ENCODE peak calls at places on chromosomes 16 and 17, in six cellular contexts. One of them, this sample, is unnamed.

GRCh38 chr16:79600636-79601091 is at the start of gene MAF:
- DNase-seq in mesenchymal stem cell: peak; percentile 97
- DNase-seq in H1: peak; percentile 54
- DNase-seq in H9: peak; percentile 82
- DNase-seq in mesendoderm: peak; percentile 86
- DNase-seq in neuronal stem cell: peak; percentile 87
- DNase-seq in this sample: peak; percentile 24

GRCh38 chr17:76075364-76076099 is 951 bp downstream of the GALR2 start:
- DNase-seq in mesendoderm: peak; percentile 57
- DNase-seq in neuronal stem cell: no peak
- DNase-seq in H1: no peak
- DNase-seq in H9: peak; percentile 79
- DNase-seq in mesenchymal stem cell: peak; percentile 30
- DNase-seq in this sample: no peak

GRCh38 chr17:18158022-18158600 is 25.5 kb upstream of the ALKBH5 start:
- DNase-seq in neuronal stem cell: peak; percentile 63
- DNase-seq in H1: peak; percentile 93
- DNase-seq in mesendoderm: peak; percentile 97
- DNase-seq in H9: peak; percentile 100
- DNase-seq in mesenchymal stem cell: peak; percentile 51
- DNase-seq in this sample: peak; percentile 85

GRCh38 chr16:84138824-84139627 is 6.0 kb downstream of the HSDL1 start:
- DNase-seq in mesendoderm: peak; percentile 72
- DNase-seq in neuronal stem cell: no peak
- DNase-seq in H1: no peak
- DNase-seq in mesenchymal stem cell: peak; percentile 66
- DNase-seq in H9: no peak
- DNase-seq in this sample: peak; percentile 52

GRCh38 chr17:76997981-76998531 is 129.9 kb downstream of the MGAT5B start:
- DNase-seq in H1: no peak
- DNase-seq in mesenchymal stem cell: no peak
- DNase-seq in H9: no peak
- DNase-seq in mesendoderm: no peak
- DNase-seq in neuronal stem cell: no peak
- DNase-seq in this sample: no peak

GRCh38 chr16:13316008-13316407 is 414.6 kb downstream of the SHISA9 start:
- DNase-seq in H9: no peak
- DNase-seq in mesenchymal stem cell: peak; percentile 23
- DNase-seq in mesendoderm: no peak
- DNase-seq in H1: no peak
- DNase-seq in neuronal stem cell: no peak
- DNase-seq in this sample: no peak

GRCh38 chr17:34974179-34974578 is 6.1 kb upstream of the LIG3 start:
- DNase-seq in mesendoderm: no peak
- DNase-seq in H9: no peak
- DNase-seq in mesenchymal stem cell: no peak
- DNase-seq in H1: no peak
- DNase-seq in neuronal stem cell: no peak
- DNase-seq in this sample: no peak

GRCh38 chr17:72984145-72984924 is 108.2 kb downstream of the SLC39A11 start:
- DNase-seq in mesendoderm: peak; percentile 80
- DNase-seq in neuronal stem cell: no peak
- DNase-seq in H9: no peak
- DNase-seq in mesenchymal stem cell: peak; percentile 85
- DNase-seq in H1: no peak
- DNase-seq in this sample: peak; percentile 98

GRCh38 chr16:79988721-79989220 is 388.2 kb upstream of the MAF start:
- DNase-seq in neuronal stem cell: no peak
- DNase-seq in H9: no peak
- DNase-seq in mesendoderm: peak; percentile 15
- DNase-seq in mesenchymal stem cell: no peak
- DNase-seq in H1: no peak
- DNase-seq in this sample: no peak

GRCh38 chr17:67066717-67067116 is 22.4 kb downstream of the CACNG1 start:
- DNase-seq in mesenchymal stem cell: no peak
- DNase-seq in mesendoderm: no peak
- DNase-seq in neuronal stem cell: no peak
- DNase-seq in H9: no peak
- DNase-seq in H1: no peak
- DNase-seq in this sample: no peak

GRCh38 chr17:73694491-73694890 is 50.2 kb upstream of the SDK2 start:
- DNase-seq in mesendoderm: no peak
- DNase-seq in H1: no peak
- DNase-seq in neuronal stem cell: no peak
- DNase-seq in H9: no peak
- DNase-seq in mesenchymal stem cell: no peak
- DNase-seq in this sample: no peak

GRCh38 chr17:74752822-74753401 is 4.5 kb downstream of the NHERF1 start:
- DNase-seq in mesenchymal stem cell: no peak
- DNase-seq in mesendoderm: no peak
- DNase-seq in H1: no peak
- DNase-seq in neuronal stem cell: no peak
- DNase-seq in H9: no peak
- DNase-seq in this sample: no peak

GRCh38 chr16:10738231-10739077 is 5.2 kb upstream of the NUBP1 start:
- DNase-seq in mesendoderm: peak; percentile 71
- DNase-seq in neuronal stem cell: no peak
- DNase-seq in H1: no peak
- DNase-seq in mesenchymal stem cell: peak; percentile 89
- DNase-seq in H9: peak; percentile 36
- DNase-seq in this sample: peak; percentile 78

GRCh38 chr16:4957720-4958509 is at the start of gene SEC14L5:
- DNase-seq in H9: peak; percentile 99
- DNase-seq in neuronal stem cell: peak; percentile 99
- DNase-seq in mesenchymal stem cell: peak; percentile 97
- DNase-seq in mesendoderm: peak; percentile 100
- DNase-seq in H1: peak; percentile 99
- DNase-seq in this sample: peak; percentile 97

GRCh38 chr16:80631581-80631980 is 90.8 kb downstream of the DYNLRB2 start:
- DNase-seq in H9: no peak
- DNase-seq in mesendoderm: no peak
- DNase-seq in mesenchymal stem cell: no peak
- DNase-seq in neuronal stem cell: no peak
- DNase-seq in H1: no peak
- DNase-seq in this sample: peak; percentile 49

GRCh38 chr17:81845361-81845760 is 10.5 kb upstream of the PPP1R27 start:
- DNase-seq in H1: no peak
- DNase-seq in mesendoderm: no peak
- DNase-seq in neuronal stem cell: no peak
- DNase-seq in mesenchymal stem cell: no peak
- DNase-seq in H9: no peak
- DNase-seq in this sample: no peak

GRCh38 chr16:84593825-84594724 is 23.8 kb downstream of the COTL1 start:
- DNase-seq in neuronal stem cell: no peak
- DNase-seq in mesendoderm: no peak
- DNase-seq in mesenchymal stem cell: no peak
- DNase-seq in H9: peak; percentile 39
- DNase-seq in H1: no peak
- DNase-seq in this sample: no peak

GRCh38 chr17:67244621-67245072 is 349 bp downstream of the HELZ start:
- DNase-seq in neuronal stem cell: no peak
- DNase-seq in H9: no peak
- DNase-seq in H1: no peak
- DNase-seq in mesenchymal stem cell: no peak
- DNase-seq in mesendoderm: no peak
- DNase-seq in this sample: no peak

GRCh38 chr17:31546650-31547049 is 155.2 kb downstream of the RAB11FIP4 start:
- DNase-seq in neuronal stem cell: no peak
- DNase-seq in mesenchymal stem cell: no peak
- DNase-seq in H9: no peak
- DNase-seq in H1: no peak
- DNase-seq in mesendoderm: no peak
- DNase-seq in this sample: no peak

GRCh38 chr17:2068101-2068518 is 13.2 kb downstream of the HIC1 start:
- DNase-seq in H1: no peak
- DNase-seq in mesendoderm: no peak
- DNase-seq in mesenchymal stem cell: peak; percentile 93
- DNase-seq in H9: no peak
- DNase-seq in neuronal stem cell: no peak
- DNase-seq in this sample: peak; percentile 90

GRCh38 chr16:2816751-2817495 is at the start of gene PRSS21:
- DNase-seq in mesendoderm: no peak
- DNase-seq in H1: no peak
- DNase-seq in neuronal stem cell: no peak
- DNase-seq in mesenchymal stem cell: no peak
- DNase-seq in H9: peak; percentile 64
- DNase-seq in this sample: no peak

DNA sequence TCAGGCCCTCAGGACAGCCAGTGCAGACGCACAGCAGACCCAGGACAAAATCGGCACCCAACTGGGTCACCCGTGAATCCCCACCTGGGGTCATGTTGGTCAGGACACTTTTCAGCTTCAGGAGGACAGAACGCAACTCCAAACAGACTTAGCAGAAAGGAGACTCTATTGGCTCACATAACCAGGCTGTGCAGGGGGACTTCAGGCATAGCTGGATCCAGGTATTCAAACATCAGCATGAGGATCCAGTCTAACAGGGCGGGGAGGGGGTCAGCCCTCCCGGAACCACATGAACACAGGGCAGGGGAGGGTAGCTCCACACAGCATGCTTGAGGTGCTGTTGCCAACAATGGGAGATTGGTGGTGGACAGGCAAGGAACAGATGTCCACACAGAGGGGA is 22.0 kb downstream of the ZNF469 start:
- DNase-seq in H1: no peak
- DNase-seq in mesenchymal stem cell: no peak
- DNase-seq in H9: no peak
- DNase-seq in mesendoderm: no peak
- DNase-seq in neuronal stem cell: no peak
- DNase-seq in this sample: no peak
- H2BK15ac ChIP-seq in H1: no peak overlapping the region
- H2BK15ac ChIP-seq in mesenchymal stem cell: no peak overlapping the region
- H2BK15ac ChIP-seq in H9: no peak overlapping the region
- H2BK15ac ChIP-seq in mesendoderm: no peak overlapping the region
- H2BK15ac ChIP-seq in neuronal stem cell: peak overlapping the region; percentile 55
- H2BK15ac ChIP-seq in this sample: no peak overlapping the region

GRCh38 chr17:79223471-79223870 is 148.8 kb downstream of the ENGASE start:
- DNase-seq in neuronal stem cell: no peak
- DNase-seq in H1: no peak
- DNase-seq in mesenchymal stem cell: no peak
- DNase-seq in H9: no peak
- DNase-seq in mesendoderm: no peak
- DNase-seq in this sample: no peak
- H2BK15ac ChIP-seq in neuronal stem cell: no peak overlapping the region
- H2BK15ac ChIP-seq in H1: no peak overlapping the region
- H2BK15ac ChIP-seq in mesenchymal stem cell: no peak overlapping the region
- H2BK15ac ChIP-seq in H9: no peak overlapping the region
- H2BK15ac ChIP-seq in mesendoderm: no peak overlapping the region
- H2BK15ac ChIP-seq in this sample: no peak overlapping the region

GRCh38 chr17:11245187-11245586 is 4.2 kb downstream of the SHISA6 start:
- DNase-seq in mesenchymal stem cell: no peak
- DNase-seq in H9: no peak
- DNase-seq in H1: no peak
- DNase-seq in mesendoderm: no peak
- DNase-seq in neuronal stem cell: no peak
- DNase-seq in this sample: no peak
- H2BK15ac ChIP-seq in mesenchymal stem cell: no peak overlapping the region
- H2BK15ac ChIP-seq in H9: no peak overlapping the region
- H2BK15ac ChIP-seq in H1: no peak overlapping the region
- H2BK15ac ChIP-seq in mesendoderm: no peak overlapping the region
- H2BK15ac ChIP-seq in neuronal stem cell: no peak overlapping the region
- H2BK15ac ChIP-seq in this sample: no peak overlapping the region

GRCh38 chr17:36129616-36130015 is 26.0 kb downstream of the CCL4 start:
- DNase-seq in neuronal stem cell: no peak
- DNase-seq in H9: no peak
- DNase-seq in mesendoderm: no peak
- DNase-seq in H1: no peak
- DNase-seq in mesenchymal stem cell: no peak
- DNase-seq in this sample: no peak
- H2BK15ac ChIP-seq in neuronal stem cell: no peak overlapping the region
- H2BK15ac ChIP-seq in H9: no peak overlapping the region
- H2BK15ac ChIP-seq in mesendoderm: no peak overlapping the region
- H2BK15ac ChIP-seq in H1: no peak overlapping the region
- H2BK15ac ChIP-seq in mesenchymal stem cell: no peak overlapping the region
- H2BK15ac ChIP-seq in this sample: no peak overlapping the region

GRCh38 chr17:44367219-44367618 is 3.6 kb upstream of the FAM171A2 start:
- DNase-seq in H1: no peak
- DNase-seq in neuronal stem cell: no peak
- DNase-seq in H9: no peak
- DNase-seq in mesendoderm: no peak
- DNase-seq in mesenchymal stem cell: no peak
- DNase-seq in this sample: no peak
- H2BK15ac ChIP-seq in H1: no peak overlapping the region
- H2BK15ac ChIP-seq in neuronal stem cell: no peak overlapping the region
- H2BK15ac ChIP-seq in H9: no peak overlapping the region
- H2BK15ac ChIP-seq in mesendoderm: no peak overlapping the region
- H2BK15ac ChIP-seq in mesenchymal stem cell: no peak overlapping the region
- H2BK15ac ChIP-seq in this sample: no peak overlapping the region

GRCh38 chr16:28309811-28310311 is 17.5 kb downstream of the SBK1 start:
- DNase-seq in neuronal stem cell: no peak
- DNase-seq in mesendoderm: no peak
- DNase-seq in H1: no peak
- DNase-seq in H9: no peak
- DNase-seq in mesenchymal stem cell: no peak
- DNase-seq in this sample: no peak
- H2BK15ac ChIP-seq in neuronal stem cell: no peak overlapping the region
- H2BK15ac ChIP-seq in mesendoderm: no peak overlapping the region
- H2BK15ac ChIP-seq in H1: no peak overlapping the region
- H2BK15ac ChIP-seq in H9: no peak overlapping the region
- H2BK15ac ChIP-seq in mesenchymal stem cell: no peak overlapping the region
- H2BK15ac ChIP-seq in this sample: no peak overlapping the region

This sample was measured in IMR-90.